ENCODE peak calls at places on chromosomes 16 and 17, in four cellular contexts. C is transverse colon, Z is IMR-90, Y is stomach. G is an unnamed sample. For H3K4me1 and H3K27me3, the result is how much of the 10 kb centered on the place peaks cover.

GRCh38 chr17:66629762-66630161 is 205.2 kb upstream of the CACNG5 start:
- DNase-seq in C (no peak), Z (no peak), Y (no peak), G (no peak)

GRCh38 chr16:56356276-56357241 is 68.8 kb downstream of the AMFR start:
- DNase-seq in C (peak), Z (peak), Y (peak), G (no peak)

GRCh38 chr16:11884035-11884434 is 31.7 kb downstream of the GSPT1 start:
- DNase-seq in C (no peak), Z (no peak), Y (no peak), G (no peak)

GRCh38 chr17:12034538-12034937 is 13.9 kb downstream of the MAP2K4 start:
- DNase-seq in C (no peak), Z (no peak), Y (no peak), G (no peak)

GRCh38 chr16:13453325-13453724 is 466.6 kb upstream of the ERCC4 start:
- DNase-seq in C (no peak), Z (no peak), Y (no peak), G (no peak)

GRCh38 chr16:84396537-84397008 is 28.2 kb downstream of the ATP2C2 start:
- DNase-seq in C (no peak), Z (peak), Y (no peak), G (no peak)

GRCh38 chr16:20768818-20769217 is 5.0 kb downstream of the ACSM3 start:
- DNase-seq in C (no peak), Z (no peak), Y (no peak), G (no peak)

GRCh38 chr17:69857412-69857835 is 217.6 kb upstream of the KCNJ16 start:
- DNase-seq in C (no peak), Z (peak), Y (no peak), G (no peak)

GRCh38 chr17:83179811-83180210 is 100.4 kb downstream of the METRNL start:
- DNase-seq in C (no peak), Z (no peak), Y (no peak), G (peak)

GRCh38 chr17:66567234-66568170 is 265.1 kb downstream of the PRKCA start:
- DNase-seq in C (peak), Z (peak), Y (peak), G (peak)

GRCh38 chr17:19412984-19413383 is 2.0 kb downstream of the RNF112 start:
- DNase-seq in C (no peak), Z (no peak), Y (no peak), G (no peak)

GRCh38 chr17:77634710-77635109 is 323.8 kb upstream of the TNRC6C start:
- DNase-seq in C (peak), Z (no peak), Y (no peak), G (no peak)

GRCh38 chr16:57603110-57604024 is 25.1 kb upstream of the ADGRG1 start:
- DNase-seq in C (no peak), Z (no peak), Y (no peak), G (no peak)

GRCh38 chr17:4492762-4493561 is 5.7 kb upstream of the SPNS2 start:
- DNase-seq in C (peak), Z (peak), Y (peak), G (no peak)
- H3K4me1 ChIP-seq in C (under half), Z (under half), Y (under half), G (under half)

DNA sequence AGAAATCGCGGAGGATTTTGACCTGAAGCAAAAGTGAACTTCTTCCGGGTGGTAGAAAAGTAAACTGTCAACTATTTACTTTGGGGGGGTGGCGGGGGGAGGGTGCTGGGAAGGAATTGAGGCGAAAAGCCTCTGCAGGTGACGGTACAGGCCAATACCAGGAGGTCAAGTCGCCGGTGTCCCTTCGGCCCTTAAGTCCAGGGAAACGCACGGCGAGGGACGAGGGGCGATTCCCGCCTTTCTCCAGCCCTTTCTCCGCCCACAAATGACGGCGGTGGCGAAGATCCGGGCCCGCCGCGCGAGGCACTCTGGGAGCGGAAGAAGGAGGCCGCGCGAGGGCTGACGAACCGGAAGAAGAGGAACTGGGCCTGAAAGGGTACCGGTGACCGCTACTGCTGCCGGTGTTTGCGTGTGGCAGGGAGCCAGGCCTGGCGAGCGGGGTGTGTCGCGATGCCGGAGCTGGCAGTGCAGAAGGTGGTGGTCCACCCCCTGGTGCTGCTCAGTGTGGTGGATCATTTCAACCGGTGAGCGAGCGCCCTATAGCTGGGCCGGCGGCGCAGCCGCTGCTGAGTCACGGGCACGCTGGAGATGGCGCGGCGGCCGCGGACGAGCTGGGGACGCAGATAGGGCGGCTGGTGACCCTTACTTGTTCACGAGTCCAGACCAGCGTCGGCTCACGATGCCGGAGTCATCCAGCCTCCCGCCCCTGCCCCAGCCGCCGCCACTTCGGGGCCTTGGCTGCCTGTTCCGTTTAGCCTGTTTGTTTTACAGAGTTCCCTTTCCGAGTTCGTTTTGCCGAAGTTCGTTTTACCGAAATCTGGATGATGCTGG is at the start of gene PSMD7:
- DNase-seq in C (peak), Z (peak), Y (peak), G (peak)
- TF ChIP-seq POLR2A in C (peak), Z (peak), Y (peak), G (peak)

GRCh38 chr17:80981929-80982425 is 9.7 kb upstream of the CHMP6 start:
- DNase-seq in C (no peak), Z (no peak), Y (no peak), G (no peak)

GRCh38 chr17:80980397-80981061 is 11.1 kb upstream of the CHMP6 start:
- DNase-seq in C (no peak), Z (peak), Y (no peak), G (no peak)

GRCh38 chr17:80981062-80981902 is 10.4 kb upstream of the CHMP6 start:
- DNase-seq in C (no peak), Z (no peak), Y (no peak), G (no peak)

GRCh38 chr17:80983545-80983944 is 8.1 kb upstream of the CHMP6 start:
- DNase-seq in C (no peak), Z (no peak), Y (no peak), G (no peak)

DNA sequence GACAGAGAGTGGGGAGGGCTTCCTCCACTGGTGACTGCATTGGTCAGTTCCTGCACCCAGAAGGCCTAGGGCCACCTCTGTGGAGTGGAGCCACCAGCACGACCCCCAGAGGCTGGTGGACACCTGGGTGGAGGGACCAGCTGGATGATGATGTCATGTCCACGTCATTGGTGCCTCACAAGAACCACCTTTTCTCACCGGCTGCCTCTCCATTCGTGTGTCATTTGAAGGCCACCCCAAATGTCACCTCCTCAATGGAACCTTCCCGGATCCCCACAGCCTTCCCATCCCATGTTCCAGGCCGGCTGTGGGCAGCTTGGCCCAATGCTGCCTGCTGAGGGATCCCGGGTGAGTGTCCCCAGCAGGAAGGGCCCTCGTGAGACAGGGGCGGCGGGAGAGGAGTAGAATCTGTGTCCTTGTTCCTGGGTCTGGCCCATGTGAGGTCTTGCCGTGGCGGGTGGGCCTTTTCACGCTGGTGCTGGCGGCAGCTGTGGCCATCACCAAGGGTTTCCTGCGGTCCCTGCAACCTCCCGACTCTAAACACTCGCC is 9.1 kb upstream of the CHMP6 start:
- DNase-seq in C (no peak), Z (no peak), Y (no peak), G (no peak)
- H3K27me3 ChIP-seq in C (under half), Z (under half), Y (under half), G (under half)

GRCh38 chr16:1992475-1993292 is 2.9 kb downstream of the SYNGR3 start:
- DNase-seq in C (no peak), Z (no peak), Y (no peak), G (no peak)
- H3K4me1 ChIP-seq in C (under half), Z (under half), Y (under half), G (under half)

GRCh38 chr16:15749371-15749770 is 99.3 kb downstream of the NDE1 start:
- DNase-seq in C (no peak), Z (peak), Y (no peak), G (no peak)
- TF ChIP-seq POLR2A in C (no peak), Z (no peak), Y (no peak), G (no peak)

GRCh38 chr17:79440251-79440650 is 170.6 kb downstream of the RBFOX3 start:
- DNase-seq in C (no peak), Z (no peak), Y (no peak), G (no peak)
- H3K27me3 ChIP-seq in C (under half), Z (under half), Y (under half), G (under half)

G was measured in esophagus muscularis mucosa.